ENCODE peak calls at places on chromosomes 2 and 18, in four cellular contexts. S, R, E and J are unnamed samples.

GRCh38 chr2:219628986-219629901 is 1.8 kb downstream of the SLC4A3 start:
- DNase-seq in E (no peak), S (no peak), R (no peak), J (no peak)

GRCh38 chr2:210199186-210199765 is 26.0 kb downstream of the ACADL start:
- DNase-seq in R (peak), E (no peak), S (peak), J (peak)

GRCh38 chr2:203510941-203511305 is 24.2 kb downstream of the RAPH1 start:
- DNase-seq in R (no peak), E (no peak), S (no peak), J (no peak)

GRCh38 chr2:48541696-48542389 is 11.9 kb downstream of the STON1 start:
- DNase-seq in E (no peak), S (no peak), R (no peak), J (no peak)

GRCh38 chr2:233247744-233248143 is 3.7 kb upstream of the ATG16L1 start:
- DNase-seq in R (no peak), S (peak), E (peak), J (peak)

GRCh38 chr18:72830109-72830508 is 37.7 kb downstream of the NETO1 start:
- DNase-seq in S (no peak), E (no peak), R (no peak), J (no peak)

GRCh38 chr2:98308532-98308931 is 37.7 kb upstream of the CNGA3 start:
- DNase-seq in E (no peak), S (no peak), R (no peak), J (no peak)

GRCh38 chr2:48589170-48589767 is 28.4 kb upstream of the GTF2A1L start:
- DNase-seq in R (peak), E (peak), S (peak), J (peak)

GRCh38 chr2:165196411-165196810 is 7.4 kb downstream of the SCN3A start:
- DNase-seq in E (no peak), S (no peak), R (no peak), J (no peak)

GRCh38 chr18:7575465-7576026 is 8.4 kb downstream of the PTPRM start:
- DNase-seq in E (no peak), S (no peak), R (no peak), J (no peak)

GRCh38 chr2:151238527-151239487 is 22.9 kb downstream of the RBM43 start:
- DNase-seq in R (peak), E (no peak), S (peak), J (peak)

GRCh38 chr2:196660264-196660663 is 20.7 kb downstream of the CCDC150 start:
- DNase-seq in R (no peak), E (peak), S (no peak), J (no peak)

GRCh38 chr2:217839073-217839749 is 163.6 kb downstream of the TNS1 start:
- DNase-seq in E (no peak), R (no peak), S (no peak), J (no peak)

DNA sequence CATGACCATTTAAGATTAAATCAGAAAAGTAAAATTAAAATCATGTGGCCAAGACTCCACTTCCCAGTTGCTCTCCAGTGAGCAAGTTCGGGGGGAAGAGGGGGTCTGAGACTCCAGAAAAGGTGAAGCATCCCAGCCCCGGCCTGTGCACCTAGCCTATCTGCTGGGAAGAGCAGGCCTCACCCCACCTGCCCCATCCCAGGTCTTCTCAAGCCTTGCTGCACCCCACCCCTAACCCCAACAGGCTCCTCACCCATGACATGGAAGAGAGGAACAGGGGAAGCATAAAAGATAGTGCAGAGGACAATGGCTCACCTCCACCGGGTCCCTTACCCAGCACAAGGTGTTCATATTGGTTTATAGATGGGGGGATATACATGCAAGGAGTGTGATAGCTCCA is 14.6 kb downstream of the CIB4 start:
- DNase-seq in R (no peak), S (no peak), E (no peak), J (no peak)
- TF ChIP-seq TCF7L2 in R (no peak), S (no peak), E (no peak), J (no peak)

DNA sequence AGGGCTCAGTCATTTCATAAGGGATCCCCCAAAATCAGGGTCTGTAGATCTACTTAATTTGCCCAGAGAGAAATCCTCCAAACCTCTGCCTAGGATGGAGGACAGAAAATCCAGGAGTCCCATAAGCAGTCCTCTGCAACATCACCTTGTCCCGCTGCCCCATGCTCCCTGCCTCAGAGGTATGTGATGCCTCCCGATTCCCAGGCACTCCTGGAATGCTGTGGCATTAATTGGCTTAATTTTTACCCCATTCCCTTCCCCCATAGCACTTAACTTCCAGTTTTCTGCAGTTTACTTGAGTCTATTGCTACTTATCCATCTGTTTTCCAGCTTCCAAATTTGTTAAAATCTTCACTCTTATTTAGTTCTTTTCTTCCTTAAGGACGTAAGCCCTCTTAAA is 91.6 kb upstream of the TSPYL6 start:
- DNase-seq in S (no peak), R (no peak), E (no peak), J (no peak)
- TF ChIP-seq TCF7L2 in S (no peak), R (no peak), E (no peak), J (no peak)

DNA sequence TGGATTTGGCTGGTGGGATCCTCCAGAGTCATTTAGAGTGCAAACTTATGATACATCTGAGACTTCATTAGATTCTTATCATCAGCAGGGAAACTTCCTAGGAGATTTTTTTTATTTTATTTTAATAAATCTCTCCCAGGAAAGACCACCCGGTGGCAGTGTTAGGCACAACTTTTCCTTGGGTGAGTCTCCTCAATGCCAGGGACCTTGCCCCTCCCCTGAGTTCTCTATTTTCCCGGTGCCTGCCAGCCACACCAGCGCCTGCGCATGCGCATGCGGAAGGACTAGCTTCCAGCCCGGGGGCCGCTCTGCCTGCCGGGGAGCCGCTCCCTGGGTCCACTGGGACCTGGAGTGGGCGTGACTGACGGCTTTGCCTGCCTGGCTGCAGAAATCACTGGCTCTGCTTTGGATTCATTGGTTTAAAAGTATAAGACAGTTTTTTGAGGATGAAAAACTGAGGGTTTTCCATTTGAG is 86.6 kb downstream of the TMEM182 start:
- DNase-seq in R (peak), E (no peak), S (no peak), J (peak)
- TF ChIP-seq TCF7L2 in R (no peak), E (no peak), S (no peak), J (no peak)

GRCh38 chr2:113391073-113391472 is 46.4 kb upstream of the ZNG1B start:
- DNase-seq in S (no peak), R (no peak), E (no peak), J (no peak)

DNA sequence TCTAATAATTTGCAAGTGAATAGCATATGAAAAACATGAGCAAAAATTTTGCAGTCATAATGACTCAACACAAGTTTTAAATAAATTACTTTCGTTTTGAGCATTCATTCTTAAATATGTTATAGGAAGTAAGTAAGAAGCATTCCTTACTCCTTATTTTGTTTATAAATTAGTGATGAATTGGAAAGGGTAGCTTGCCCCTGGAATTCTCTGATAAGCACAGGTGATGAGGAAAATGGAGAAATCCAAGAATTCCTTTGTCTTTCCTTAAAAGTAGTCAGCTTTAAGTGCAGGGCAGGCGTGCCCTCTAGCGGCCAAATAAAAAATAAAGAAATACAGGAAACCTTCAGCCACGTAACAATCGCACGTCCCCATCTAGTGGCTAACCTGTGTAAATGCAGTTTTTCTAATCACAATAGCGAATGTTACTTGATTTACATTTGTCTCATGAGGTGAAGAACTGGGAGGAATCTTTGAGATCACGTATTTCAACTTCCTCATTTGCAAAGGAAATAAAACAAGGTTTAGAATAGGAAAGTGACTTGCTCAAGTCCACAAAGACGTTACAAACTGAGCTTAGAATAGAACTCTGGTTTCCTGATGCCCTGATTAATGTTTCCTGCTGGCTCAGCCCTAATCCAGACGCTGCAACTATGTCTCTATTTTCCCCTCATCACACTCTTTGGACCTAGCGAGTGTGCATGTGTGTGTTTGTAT is 47.2 kb upstream of the ZNG1B start:
- DNase-seq in E (peak), S (peak), R (peak), J (peak)
- TF ChIP-seq TCF7L2 in E (no peak), S (no peak), R (no peak), J (no peak)

GRCh38 chr2:65292461-65293127 is 65.0 kb downstream of the ACTR2 start:
- DNase-seq in R (no peak), E (no peak), S (no peak), J (no peak)

GRCh38 chr2:65296971-65297370 is 69.3 kb downstream of the ACTR2 start:
- DNase-seq in S (no peak), R (no peak), E (no peak), J (no peak)

GRCh38 chr2:65294136-65294535 is 66.5 kb downstream of the ACTR2 start:
- DNase-seq in S (no peak), E (no peak), R (no peak), J (no peak)

GRCh38 chr2:65292095-65292378 is 64.4 kb downstream of the ACTR2 start:
- DNase-seq in S (no peak), R (no peak), E (no peak), J (no peak)

DNA sequence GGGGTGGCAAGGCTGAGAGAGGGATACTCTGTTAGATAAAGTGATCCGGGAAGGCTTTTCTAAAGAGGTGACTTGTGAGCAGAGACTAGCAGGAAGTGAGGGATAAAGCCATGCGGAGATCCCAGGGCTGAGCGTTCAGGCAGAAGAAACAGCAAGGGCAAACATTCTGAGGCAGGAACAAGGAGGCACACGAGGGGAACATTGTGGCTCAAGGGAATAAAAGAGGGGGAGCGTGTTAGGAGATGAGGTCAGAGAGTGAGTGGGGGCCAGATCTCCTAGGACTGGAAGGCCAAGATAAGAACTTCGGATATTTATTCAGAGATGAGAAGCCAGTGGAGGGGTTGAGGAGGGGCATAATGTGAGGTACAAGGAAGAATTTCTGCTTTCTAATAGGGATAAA is 67.1 kb downstream of the ACTR2 start:
- DNase-seq in S (no peak), E (no peak), R (peak), J (no peak)
- TF ChIP-seq TCF7L2 in S (no peak), E (no peak), R (no peak), J (no peak)

GRCh38 chr2:240995041-240995960 is 3.1 kb upstream of the SNED1 start:
- DNase-seq in R (no peak), E (no peak), S (no peak), J (no peak)
- TF ChIP-seq TCF7L2 in R (no peak), E (no peak), S (no peak), J (no peak)

DNA sequence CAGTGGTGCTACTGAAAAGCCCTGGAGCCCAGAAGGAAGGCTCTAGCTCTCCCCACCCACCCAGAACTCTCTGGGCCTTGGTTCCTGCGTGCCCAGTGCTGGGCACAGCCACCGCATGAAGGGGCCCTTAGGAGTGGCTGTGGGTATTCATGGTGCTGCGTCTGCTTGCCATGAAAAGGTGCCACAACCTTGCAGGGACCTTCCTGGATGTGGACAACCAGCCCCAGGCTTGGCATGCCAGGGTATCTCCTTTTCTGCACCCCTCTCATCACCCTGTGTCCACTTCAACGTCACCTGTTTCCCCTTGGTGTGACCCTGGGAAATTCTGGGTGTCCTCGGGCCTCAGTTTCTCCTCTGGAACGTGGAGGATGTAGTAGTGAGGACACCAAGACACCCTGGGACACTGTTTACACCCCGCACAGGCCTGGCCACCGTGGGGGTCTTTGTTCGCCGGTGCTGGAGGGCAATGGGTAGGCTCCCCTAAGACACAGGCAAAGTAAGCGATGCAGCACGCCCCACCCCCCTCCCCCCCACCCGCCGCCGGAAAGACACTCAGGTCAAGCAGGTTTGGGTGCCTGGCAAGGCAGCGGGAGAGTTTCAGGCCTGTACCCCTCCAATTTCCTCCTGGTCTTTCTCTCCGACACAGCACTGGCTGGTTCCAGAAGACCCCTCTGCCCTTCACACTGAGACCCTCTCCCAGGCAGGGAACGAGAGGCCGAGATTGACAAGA is 34.8 kb upstream of the TAF1B start:
- DNase-seq in R (no peak), E (no peak), S (no peak), J (no peak)
- TF ChIP-seq TCF7L2 in R (no peak), E (no peak), S (no peak), J (no peak)